ENCODE peak calls at places on chromosomes 6 and 20, in nine cellular contexts. One of them, this sample, is unnamed.

GRCh38 chr20:11496382-11496781 is 421.3 kb upstream of the BTBD3 start:
- DNase-seq in NT2/D1: no peak
- DNase-seq in iris pigment epithelial cell: peak
- DNase-seq in lung: no peak
- DNase-seq in esophagus squamous epithelium: no peak
- DNase-seq in cardiac muscle cell: no peak
- DNase-seq in GM06990: no peak
- DNase-seq in K562: no peak
- DNase-seq in amygdala: no peak
- DNase-seq in this sample: no peak

GRCh38 chr20:32609993-32610896 is 25.1 kb upstream of the NOL4L start:
- DNase-seq in K562: no peak
- DNase-seq in esophagus squamous epithelium: no peak
- DNase-seq in NT2/D1: no peak
- DNase-seq in lung: no peak
- DNase-seq in amygdala: no peak
- DNase-seq in cardiac muscle cell: peak
- DNase-seq in GM06990: no peak
- DNase-seq in iris pigment epithelial cell: no peak
- DNase-seq in this sample: no peak

GRCh38 chr6:53795702-53796450 is 1.1 kb downstream of the LRRC1 start:
- DNase-seq in cardiac muscle cell: peak
- DNase-seq in esophagus squamous epithelium: no peak
- DNase-seq in K562: no peak
- DNase-seq in lung: peak
- DNase-seq in NT2/D1: no peak
- DNase-seq in amygdala: peak
- DNase-seq in GM06990: peak
- DNase-seq in iris pigment epithelial cell: peak
- DNase-seq in this sample: peak

GRCh38 chr20:57659789-57660509 is 39.7 kb upstream of the ZBP1 start:
- DNase-seq in amygdala: no peak
- DNase-seq in K562: no peak
- DNase-seq in NT2/D1: no peak
- DNase-seq in cardiac muscle cell: no peak
- DNase-seq in iris pigment epithelial cell: no peak
- DNase-seq in GM06990: no peak
- DNase-seq in esophagus squamous epithelium: no peak
- DNase-seq in lung: no peak
- DNase-seq in this sample: no peak

GRCh38 chr6:116945809-116946208 is 68.8 kb downstream of the RFX6 start:
- DNase-seq in lung: no peak
- DNase-seq in K562: no peak
- DNase-seq in GM06990: no peak
- DNase-seq in NT2/D1: no peak
- DNase-seq in esophagus squamous epithelium: no peak
- DNase-seq in iris pigment epithelial cell: no peak
- DNase-seq in cardiac muscle cell: no peak
- DNase-seq in amygdala: no peak
- DNase-seq in this sample: peak

GRCh38 chr20:18688676-18689075 is 100.8 kb downstream of the DTD1 start:
- DNase-seq in esophagus squamous epithelium: no peak
- DNase-seq in K562: no peak
- DNase-seq in iris pigment epithelial cell: no peak
- DNase-seq in amygdala: no peak
- DNase-seq in GM06990: no peak
- DNase-seq in lung: peak
- DNase-seq in cardiac muscle cell: no peak
- DNase-seq in NT2/D1: no peak
- DNase-seq in this sample: no peak

GRCh38 chr6:33880746-33881145 is 76.9 kb upstream of the MLN start:
- DNase-seq in iris pigment epithelial cell: no peak
- DNase-seq in cardiac muscle cell: no peak
- DNase-seq in K562: no peak
- DNase-seq in amygdala: no peak
- DNase-seq in esophagus squamous epithelium: no peak
- DNase-seq in GM06990: no peak
- DNase-seq in lung: no peak
- DNase-seq in NT2/D1: no peak
- DNase-seq in this sample: no peak

GRCh38 chr20:15882553-15882952 is 690.7 kb downstream of the KIF16B start:
- DNase-seq in amygdala: no peak
- DNase-seq in lung: no peak
- DNase-seq in K562: no peak
- DNase-seq in iris pigment epithelial cell: no peak
- DNase-seq in esophagus squamous epithelium: no peak
- DNase-seq in cardiac muscle cell: no peak
- DNase-seq in GM06990: no peak
- DNase-seq in NT2/D1: no peak
- DNase-seq in this sample: peak

GRCh38 chr6:8000080-8001035 is 63.8 kb downstream of the BLOC1S5 start:
- DNase-seq in amygdala: no peak
- DNase-seq in K562: no peak
- DNase-seq in GM06990: no peak
- DNase-seq in NT2/D1: no peak
- DNase-seq in iris pigment epithelial cell: peak
- DNase-seq in lung: no peak
- DNase-seq in cardiac muscle cell: no peak
- DNase-seq in esophagus squamous epithelium: no peak
- DNase-seq in this sample: no peak

This sample was measured in fibroblast of villous mesenchyme.